ENCODE peak calls at places on chromosomes 11 and 22, in ten cellular contexts. D is transverse colon, S is gastrocnemius medialis, L is brain microvascular endothelial cell, X is upper lobe of right lung, Y is thoracic aorta, M is cardiac muscle cell, Z is RWPE1, Q is OCI-LY7, B is H1. K is an unnamed sample.

GRCh38 chr22:42300286-42301071 is 30.0 kb upstream of the TCF20 start:
- DNase-seq in Q (peak; percentile 81), M (no peak), S (no peak), B (no peak), L (no peak), X (no peak), Z (peak; percentile 69), D (peak; percentile 62), Y (no peak), K (no peak)

GRCh38 chr11:10323793-10324170 is 18.9 kb downstream of the ADM start:
- DNase-seq in Y (no peak), Z (no peak), D (no peak), Q (no peak), S (no peak), L (peak; percentile 41), B (no peak), X (no peak), M (peak; percentile 46), K (no peak)

GRCh38 chr22:50723991-50724390 is 14.0 kb upstream of the ACR start:
- DNase-seq in X (no peak), S (no peak), L (no peak), M (no peak), Y (no peak), B (no peak), Z (no peak), D (no peak), Q (peak; percentile 37), K (no peak)

GRCh38 chr22:48376936-48377335 is 1450.7 kb downstream of the BRD1 start:
- DNase-seq in L (no peak), Y (no peak), Z (no peak), S (no peak), M (no peak), X (no peak), D (no peak), Q (no peak), B (peak; percentile 37), K (no peak)

GRCh38 chr11:64801591-64802369 is 1.2 kb downstream of the MAP4K2 start:
- DNase-seq in S (no peak), Q (peak; percentile 37), B (no peak), M (no peak), Y (no peak), X (no peak), Z (no peak), L (no peak), D (no peak), K (no peak)

GRCh38 chr11:122105009-122105828 is 10.8 kb downstream of the BLID start:
- DNase-seq in M (no peak), L (no peak), B (no peak), D (no peak), Z (no peak), X (no peak), Q (no peak), S (no peak), Y (peak; percentile 24), K (peak; percentile 56)

GRCh38 chr11:103091024-103091423 is 936 bp downstream of the DCUN1D5 start:
- DNase-seq in Q (peak; percentile 21), S (no peak), X (no peak), B (no peak), M (peak; percentile 23), L (no peak), Z (peak; percentile 18), D (no peak), Y (no peak), K (no peak)

GRCh38 chr11:108559904-108560303 is 33.7 kb downstream of the EXPH5 start:
- DNase-seq in Q (no peak), B (no peak), Y (no peak), Z (no peak), S (no peak), X (no peak), M (peak; percentile 87), D (no peak), L (peak; percentile 61), K (no peak)

DNA sequence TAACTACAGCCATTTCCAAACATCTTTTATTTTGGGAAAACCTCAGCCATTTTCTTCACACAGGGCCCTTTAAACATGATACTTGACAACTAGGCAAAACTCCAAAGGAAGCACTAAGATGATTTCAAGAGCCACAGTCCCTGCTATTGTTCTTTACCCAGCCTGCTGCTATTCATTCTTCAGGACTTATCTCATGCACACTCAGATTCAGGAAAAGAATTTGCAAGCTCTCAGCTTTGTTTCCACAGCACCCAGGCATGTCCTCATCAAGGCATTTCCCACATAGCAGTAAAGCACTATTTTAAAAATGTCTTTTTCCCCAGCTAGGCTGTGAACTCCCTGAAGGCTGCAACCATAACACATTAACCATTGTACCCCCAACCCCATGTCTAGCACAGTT is 609.3 kb upstream of the CCDC90B start:
- DNase-seq in B (no peak), L (peak; percentile 27), M (peak; percentile 0), Q (no peak), Y (no peak), X (no peak), Z (no peak), S (no peak), D (no peak), K (no peak)
- H3K27ac ChIP-seq in B (no peak overlapping the region), L (no peak overlapping the region), M (no peak overlapping the region), Q (no peak overlapping the region), Y (no peak overlapping the region), X (no peak overlapping the region), Z (no peak overlapping the region), S (no peak overlapping the region), D (no peak overlapping the region), K (no peak overlapping the region)

GRCh38 chr22:21726650-21727049 is 8.9 kb downstream of the YPEL1 start:
- DNase-seq in B (peak; percentile 74), M (no peak), S (no peak), Q (peak; percentile 79), Y (no peak), Z (no peak), X (no peak), L (no peak), D (peak; percentile 17), K (no peak)
- TF ChIP-seq CTCF in B (peak; percentile 70), M (no peak), S (no peak), Q (peak; percentile 73), Y (no peak), Z (peak; percentile 18), X (peak; percentile 13), L (peak; percentile 61), D (no peak), K (no peak)

GRCh38 chr22:19430890-19431541 is 517 bp downstream of the HIRA start:
- DNase-seq in Y (no peak), B (peak; percentile 67), M (peak; percentile 39), X (peak; percentile 70), L (no peak), Z (no peak), S (peak; percentile 41), D (peak; percentile 79), Q (peak; percentile 47), K (peak; percentile 36)

GRCh38 chr22:19432092-19432844 is at the start of gene MRPL40:
- DNase-seq in B (peak; percentile 91), X (peak; percentile 98), M (peak; percentile 98), L (peak; percentile 85), Y (peak; percentile 58), D (peak; percentile 95), Z (peak; percentile 83), S (peak; percentile 93), Q (peak; percentile 96), K (peak; percentile 96)

GRCh38 chr22:19438286-19438685 is 5.9 kb downstream of the MRPL40 start:
- DNase-seq in X (no peak), Q (no peak), Y (no peak), Z (no peak), D (no peak), B (no peak), S (no peak), M (no peak), L (no peak), K (no peak)

GRCh38 chr22:19431641-19432091 is at the start of gene HIRA:
- DNase-seq in B (peak; percentile 96), S (peak; percentile 81), D (peak; percentile 82), Z (peak; percentile 54), M (peak; percentile 84), X (peak; percentile 93), Q (peak; percentile 90), Y (no peak), L (peak; percentile 67), K (peak; percentile 74)

DNA sequence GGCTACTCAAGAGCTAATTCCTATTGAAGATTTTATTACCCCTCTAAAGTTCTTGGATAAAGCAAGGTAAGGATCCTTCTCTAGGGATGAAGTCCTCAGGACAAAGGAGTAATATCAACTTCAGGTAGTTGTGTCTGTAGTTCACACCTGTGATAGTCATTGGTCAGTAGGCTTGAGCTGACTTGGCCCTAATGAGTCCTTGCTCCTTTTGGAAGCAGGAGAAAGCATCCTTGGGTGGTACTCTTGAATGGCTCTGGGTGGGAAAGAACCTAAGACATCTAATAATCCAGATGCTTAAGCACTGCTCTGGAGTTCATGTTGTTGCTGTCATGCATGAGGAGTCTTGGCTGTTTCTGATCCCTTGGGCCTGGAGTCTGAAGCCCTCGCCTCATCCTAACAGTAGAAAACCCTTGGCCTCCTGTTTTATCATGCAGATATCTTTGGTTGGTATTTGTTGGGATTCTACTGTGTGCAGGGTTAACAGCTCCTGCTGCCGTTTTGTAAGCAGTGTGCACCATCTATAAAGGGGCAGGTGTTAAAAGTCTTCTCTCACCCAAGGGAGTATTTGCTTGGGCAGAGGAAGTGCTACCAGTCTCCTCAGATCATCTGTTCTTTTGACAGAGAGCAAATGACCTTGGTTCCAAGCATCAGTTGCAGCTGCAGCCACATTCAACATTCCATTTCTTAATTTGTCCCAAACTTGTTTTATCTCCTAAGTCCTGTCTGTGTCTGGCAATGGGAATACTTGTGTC is 2.7 kb downstream of the MRPL40 start:
- DNase-seq in Z (no peak), D (no peak), B (no peak), Q (peak; percentile 44), M (no peak), X (no peak), L (no peak), Y (no peak), S (no peak), K (no peak)
- H3K27ac ChIP-seq in Z (no peak overlapping the region), D (no peak overlapping the region), B (no peak overlapping the region), Q (peak overlapping the region; percentile 48), M (no peak overlapping the region), X (no peak overlapping the region), L (no peak overlapping the region), Y (no peak overlapping the region), S (peak overlapping the region; percentile 91), K (no peak overlapping the region)

GRCh38 chr11:32178692-32179091 is 87.8 kb downstream of the RCN1 start:
- DNase-seq in M (no peak), Y (no peak), S (no peak), B (no peak), Z (no peak), Q (no peak), D (no peak), X (no peak), L (no peak), K (no peak)

GRCh38 chr11:32173435-32173834 is 82.6 kb downstream of the RCN1 start:
- DNase-seq in Y (no peak), Z (peak; percentile 44), B (peak; percentile 79), M (peak; percentile 83), D (peak; percentile 61), X (no peak), L (peak; percentile 49), S (peak; percentile 13), Q (no peak), K (no peak)

GRCh38 chr11:32173977-32174376 is 83.1 kb downstream of the RCN1 start:
- DNase-seq in Y (no peak), M (no peak), Q (no peak), B (no peak), Z (no peak), L (no peak), D (no peak), S (no peak), X (no peak), K (no peak)

GRCh38 chr11:32172771-32173170 is 81.9 kb downstream of the RCN1 start:
- DNase-seq in M (peak; percentile 35), X (no peak), Z (no peak), Q (no peak), D (no peak), S (no peak), L (no peak), B (no peak), Y (no peak), K (no peak)

GRCh38 chr11:32176223-32176811 is 85.4 kb downstream of the RCN1 start:
- DNase-seq in B (peak; percentile 91), M (peak; percentile 89), Y (peak; percentile 16), Q (peak; percentile 73), X (no peak), D (peak; percentile 77), L (peak; percentile 81), S (peak; percentile 60), Z (peak; percentile 67), K (peak; percentile 79)
- TF ChIP-seq CTCF in B (peak; percentile 84), M (peak; percentile 81), Y (peak; percentile 84), Q (peak; percentile 92), X (peak; percentile 93), D (peak; percentile 86), L (peak; percentile 89), S (peak; percentile 84), Z (peak; percentile 78), K (peak; percentile 83)